ENCODE peak calls at places on chromosome 5, in five cellular contexts. S is neuronal stem cell, K is mesendoderm, E is IMR-90, U is H9. X is an unnamed sample.

GRCh38 chr5:82931110-82931509 is 146.1 kb downstream of the TMEM167A start:
- DNase-seq in S (no peak), K (no peak), E (peak; percentile 15), U (no peak), X (no peak)

GRCh38 chr5:68433921-68434879 is 218.6 kb downstream of the PIK3R1 start:
- DNase-seq in S (no peak), K (peak; percentile 71), E (peak; percentile 96), U (peak; percentile 37), X (peak; percentile 100)

GRCh38 chr5:167820266-167820988 is 471.0 kb upstream of the WWC1 start:
- DNase-seq in S (no peak), K (peak; percentile 65), E (no peak), U (no peak), X (no peak)

GRCh38 chr5:81994679-81995078 is 22.9 kb downstream of the ATG10 start:
- DNase-seq in S (no peak), K (no peak), E (peak; percentile 17), U (no peak), X (peak; percentile 18)

GRCh38 chr5:28766565-28767158 is 1728.3 kb upstream of the CDH9 start:
- DNase-seq in S (peak; percentile 24), K (peak; percentile 41), E (peak; percentile 21), U (no peak), X (peak; percentile 61)

GRCh38 chr5:79202076-79202475 is 33.9 kb upstream of the JMY start:
- DNase-seq in S (no peak), K (no peak), E (peak; percentile 23), U (no peak), X (no peak)

GRCh38 chr5:146394486-146394885 is 52.6 kb upstream of the TCERG1 start:
- DNase-seq in S (no peak), K (no peak), E (no peak), U (no peak), X (no peak)

GRCh38 chr5:128427901-128428300 is 110.1 kb downstream of the FBN2 start:
- DNase-seq in S (no peak), K (no peak), E (peak; percentile 24), U (no peak), X (no peak)

GRCh38 chr5:56816546-56817081 is 1.3 kb downstream of the MAP3K1 start:
- DNase-seq in S (peak; percentile 45), K (peak; percentile 94), E (peak; percentile 54), U (peak; percentile 83), X (peak; percentile 75)

GRCh38 chr5:19047277-19047676 is 940.7 kb downstream of the CDH18 start:
- DNase-seq in S (no peak), K (peak; percentile 8), E (no peak), U (peak; percentile 71), X (no peak)

GRCh38 chr5:122773615-122774014 is 1.3 kb upstream of the SNX2 start:
- DNase-seq in S (no peak), K (no peak), E (no peak), U (no peak), X (peak; percentile 38)

GRCh38 chr5:2542026-2542425 is 209.5 kb downstream of the IRX2 start:
- DNase-seq in S (no peak), K (no peak), E (no peak), U (no peak), X (no peak)

GRCh38 chr5:128154943-128155342 is 71.4 kb downstream of the SLC12A2 start:
- DNase-seq in S (no peak), K (no peak), E (peak; percentile 5), U (no peak), X (no peak)

GRCh38 chr5:153987310-153987709 is 51.4 kb downstream of the FAM114A2 start:
- DNase-seq in S (no peak), K (no peak), E (no peak), U (no peak), X (peak; percentile 5)

GRCh38 chr5:32331217-32331926 is 18.6 kb upstream of the MTMR12 start:
- DNase-seq in S (no peak), K (no peak), E (no peak), U (no peak), X (no peak)

GRCh38 chr5:157464518-157465171 is 4.6 kb downstream of the NIPAL4 start:
- DNase-seq in S (no peak), K (peak; percentile 91), E (peak; percentile 90), U (no peak), X (peak; percentile 76)

GRCh38 chr5:126509339-126509738 is 85.7 kb downstream of the ALDH7A1 start:
- DNase-seq in S (no peak), K (no peak), E (no peak), U (no peak), X (peak; percentile 89)

GRCh38 chr5:6814816-6815215 is 101.6 kb downstream of the TENT4A start:
- DNase-seq in S (no peak), K (no peak), E (no peak), U (no peak), X (no peak)

GRCh38 chr5:149220750-149221149 is 50.9 kb upstream of the AFAP1L1 start:
- DNase-seq in S (no peak), K (no peak), E (no peak), U (no peak), X (no peak)

GRCh38 chr5:67660149-67660548 is 463.6 kb upstream of the CD180 start:
- DNase-seq in S (no peak), K (peak; percentile 2), E (no peak), U (no peak), X (no peak)

GRCh38 chr5:178286226-178287090 is 53.9 kb upstream of the PHYKPL start:
- DNase-seq in S (no peak), K (no peak), E (no peak), U (no peak), X (no peak)

GRCh38 chr5:115457985-115458384 is 86.6 kb downstream of the FEM1C start:
- DNase-seq in S (no peak), K (peak; percentile 20), E (no peak), U (no peak), X (no peak)

DNA sequence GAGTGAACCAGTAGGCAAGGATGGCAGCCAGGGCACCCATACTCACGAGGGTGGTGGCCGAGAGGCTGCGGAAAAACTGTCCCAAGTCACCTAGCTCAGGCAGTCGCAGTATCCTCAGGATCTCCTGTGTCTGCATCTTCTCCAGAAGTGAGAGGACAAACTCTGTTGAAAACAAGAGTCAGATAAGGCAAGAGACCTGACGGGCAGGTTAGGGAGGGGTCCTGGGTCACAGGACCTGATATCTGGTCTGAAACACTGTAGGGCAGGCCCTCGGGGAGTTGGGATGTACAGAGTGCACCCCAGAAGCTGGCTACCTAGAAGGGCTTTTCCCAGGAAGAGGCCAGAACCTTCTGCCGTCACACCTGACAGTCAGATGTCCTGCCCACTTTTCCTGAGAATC is 17.4 kb downstream of the ACSL6 start:
- DNase-seq in S (no peak), K (no peak), E (no peak), U (no peak), X (no peak)
- H4K8ac ChIP-seq in S (no peak overlapping the region), K (no peak overlapping the region), E (no peak overlapping the region), U (no peak overlapping the region), X (no peak overlapping the region)

GRCh38 chr5:65803699-65804426 is 81.9 kb downstream of the NLN start:
- DNase-seq in S (no peak), K (no peak), E (peak; percentile 72), U (no peak), X (no peak)
- H4K8ac ChIP-seq in S (no peak overlapping the region), K (no peak overlapping the region), E (no peak overlapping the region), U (no peak overlapping the region), X (no peak overlapping the region)

DNA sequence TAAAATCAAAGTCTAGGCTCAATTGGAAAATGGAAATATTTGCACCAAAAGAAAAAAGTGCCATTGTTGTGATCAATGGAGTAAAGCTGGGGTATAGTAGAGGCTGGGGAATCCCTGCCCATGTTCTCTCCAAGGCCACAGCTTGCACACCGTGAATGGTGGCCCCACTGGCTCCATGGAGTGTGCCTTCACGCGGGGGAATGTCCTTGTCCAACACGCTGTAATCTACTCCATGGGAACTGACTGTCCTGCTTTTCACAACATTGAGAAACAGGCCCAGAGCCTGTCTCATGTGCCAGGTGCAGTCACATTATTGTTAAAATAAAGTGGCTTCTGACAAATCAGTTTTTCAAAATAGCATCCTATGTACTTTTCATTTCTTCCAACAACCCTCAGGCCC is 33.1 kb upstream of the ITGA2 start:
- DNase-seq in S (no peak), K (no peak), E (no peak), U (no peak), X (no peak)
- H4K8ac ChIP-seq in S (no peak overlapping the region), K (no peak overlapping the region), E (no peak overlapping the region), U (no peak overlapping the region), X (no peak overlapping the region)

GRCh38 chr5:150497989-150498317 is 10.0 kb upstream of the NDST1 start:
- DNase-seq in S (no peak), K (no peak), E (no peak), U (no peak), X (no peak)
- H4K8ac ChIP-seq in S (no peak overlapping the region), K (no peak overlapping the region), E (peak overlapping the region; percentile 68), U (no peak overlapping the region), X (peak overlapping the region; percentile 9)

GRCh38 chr5:172873513-172873912 is 39.5 kb downstream of the ERGIC1 start:
- DNase-seq in S (no peak), K (no peak), E (no peak), U (no peak), X (no peak)
- H4K8ac ChIP-seq in S (no peak overlapping the region), K (no peak overlapping the region), E (peak overlapping the region; percentile 63), U (no peak overlapping the region), X (no peak overlapping the region)

DNA sequence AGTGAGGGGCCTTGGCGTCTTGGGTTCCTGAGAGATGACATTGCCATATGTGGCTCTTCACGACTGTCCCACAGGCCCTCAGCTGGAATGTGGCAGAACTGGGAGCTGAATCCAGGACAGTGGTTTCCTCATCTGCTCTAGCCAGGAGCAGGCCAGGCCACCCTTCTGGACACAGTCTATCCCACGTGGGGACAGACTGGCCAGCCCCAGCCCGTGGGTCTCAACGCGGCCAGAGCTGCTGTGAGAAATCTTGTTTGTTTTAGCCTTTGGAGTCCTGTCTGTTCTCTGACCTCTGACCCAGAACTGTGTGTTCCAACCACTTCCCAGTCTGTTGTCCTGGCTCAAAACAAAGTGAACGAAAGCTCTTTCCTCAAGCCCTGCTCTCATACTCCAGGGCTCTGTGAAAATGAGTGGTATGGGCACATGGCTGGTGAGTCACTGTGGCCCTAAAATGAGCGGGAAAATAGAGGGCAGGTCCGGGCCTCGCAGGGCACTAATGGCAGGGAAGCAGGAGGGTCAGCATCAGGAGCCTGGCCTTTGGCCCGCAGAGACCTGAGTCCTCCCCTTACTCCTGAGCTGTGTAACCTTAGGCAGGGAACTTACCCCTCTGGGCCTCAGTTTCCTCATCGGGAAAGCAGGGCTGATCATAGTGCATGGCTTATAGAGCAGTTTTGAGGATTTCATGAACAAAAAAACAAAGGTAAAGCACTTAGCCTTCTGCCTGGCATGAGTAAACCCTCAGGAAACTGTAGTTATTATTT is 34.8 kb upstream of the GLRX start:
- DNase-seq in S (no peak), K (no peak), E (peak; percentile 91), U (no peak), X (peak; percentile 97)
- H4K8ac ChIP-seq in S (no peak overlapping the region), K (no peak overlapping the region), E (peak overlapping the region; percentile 91), U (no peak overlapping the region), X (peak overlapping the region; percentile 72)